ENCODE peak calls at places on chromosomes 3 and 15, in nine cellular contexts. One of them, this sample, is unnamed.

GRCh38 chr3:194086251-194087075 is 49.5 kb upstream of the HES1 start:
- DNase-seq in cardiac fibroblast: no peak
- DNase-seq in epithelial cell of esophagus: no peak
- DNase-seq in Panc1: no peak
- DNase-seq in sigmoid colon: no peak
- DNase-seq in heart right ventricle: no peak
- DNase-seq in colonic mucosa: no peak
- DNase-seq in neural progenitor cell: peak
- DNase-seq in HFF-Myc: no peak
- DNase-seq in this sample: no peak

GRCh38 chr3:84108442-84108971 is 850.3 kb upstream of the CADM2 start:
- DNase-seq in cardiac fibroblast: peak
- DNase-seq in epithelial cell of esophagus: peak
- DNase-seq in Panc1: peak
- DNase-seq in sigmoid colon: no peak
- DNase-seq in heart right ventricle: no peak
- DNase-seq in colonic mucosa: no peak
- DNase-seq in neural progenitor cell: peak
- DNase-seq in HFF-Myc: no peak
- DNase-seq in this sample: no peak

GRCh38 chr3:69143605-69144004 is 21.2 kb upstream of the LMOD3 start:
- DNase-seq in cardiac fibroblast: peak
- DNase-seq in epithelial cell of esophagus: peak
- DNase-seq in Panc1: no peak
- DNase-seq in sigmoid colon: no peak
- DNase-seq in heart right ventricle: no peak
- DNase-seq in colonic mucosa: no peak
- DNase-seq in neural progenitor cell: no peak
- DNase-seq in HFF-Myc: no peak
- DNase-seq in this sample: peak

GRCh38 chr15:33354411-33354810 is 43.6 kb downstream of the RYR3 start:
- DNase-seq in cardiac fibroblast: no peak
- DNase-seq in epithelial cell of esophagus: no peak
- DNase-seq in Panc1: no peak
- DNase-seq in sigmoid colon: no peak
- DNase-seq in heart right ventricle: no peak
- DNase-seq in colonic mucosa: no peak
- DNase-seq in neural progenitor cell: no peak
- DNase-seq in HFF-Myc: no peak
- DNase-seq in this sample: no peak

GRCh38 chr15:28952666-28953491 is 67.1 kb downstream of the APBA2 start:
- DNase-seq in cardiac fibroblast: no peak
- DNase-seq in epithelial cell of esophagus: no peak
- DNase-seq in Panc1: no peak
- DNase-seq in sigmoid colon: peak
- DNase-seq in heart right ventricle: no peak
- DNase-seq in colonic mucosa: no peak
- DNase-seq in neural progenitor cell: no peak
- DNase-seq in HFF-Myc: no peak
- DNase-seq in this sample: no peak

GRCh38 chr3:61381745-61382392 is 130.6 kb upstream of the FHIT start:
- DNase-seq in cardiac fibroblast: peak
- DNase-seq in epithelial cell of esophagus: peak
- DNase-seq in Panc1: no peak
- DNase-seq in sigmoid colon: no peak
- DNase-seq in heart right ventricle: no peak
- DNase-seq in colonic mucosa: no peak
- DNase-seq in neural progenitor cell: peak
- DNase-seq in HFF-Myc: peak
- DNase-seq in this sample: no peak

GRCh38 chr3:146968204-146968651 is 363.1 kb upstream of the PLSCR5 start:
- DNase-seq in cardiac fibroblast: peak
- DNase-seq in epithelial cell of esophagus: peak
- DNase-seq in Panc1: no peak
- DNase-seq in sigmoid colon: no peak
- DNase-seq in heart right ventricle: no peak
- DNase-seq in colonic mucosa: no peak
- DNase-seq in neural progenitor cell: no peak
- DNase-seq in HFF-Myc: peak
- DNase-seq in this sample: peak

GRCh38 chr3:117278424-117279190 is 569.0 kb downstream of the TUSC7 start:
- DNase-seq in cardiac fibroblast: peak
- DNase-seq in epithelial cell of esophagus: peak
- DNase-seq in Panc1: peak
- DNase-seq in sigmoid colon: no peak
- DNase-seq in heart right ventricle: no peak
- DNase-seq in colonic mucosa: peak
- DNase-seq in neural progenitor cell: no peak
- DNase-seq in HFF-Myc: peak
- DNase-seq in this sample: no peak

GRCh38 chr15:96487245-96487644 is 156.7 kb downstream of the NR2F2 start:
- DNase-seq in cardiac fibroblast: no peak
- DNase-seq in epithelial cell of esophagus: no peak
- DNase-seq in Panc1: no peak
- DNase-seq in sigmoid colon: no peak
- DNase-seq in heart right ventricle: no peak
- DNase-seq in colonic mucosa: no peak
- DNase-seq in neural progenitor cell: no peak
- DNase-seq in HFF-Myc: no peak
- DNase-seq in this sample: no peak

GRCh38 chr3:191294291-191294690 is 34.9 kb upstream of the CCDC50 start:
- DNase-seq in cardiac fibroblast: no peak
- DNase-seq in epithelial cell of esophagus: no peak
- DNase-seq in Panc1: no peak
- DNase-seq in sigmoid colon: no peak
- DNase-seq in heart right ventricle: no peak
- DNase-seq in colonic mucosa: no peak
- DNase-seq in neural progenitor cell: no peak
- DNase-seq in HFF-Myc: no peak
- DNase-seq in this sample: no peak

GRCh38 chr15:32716960-32717289 is 879 bp upstream of the GREM1 start:
- DNase-seq in cardiac fibroblast: no peak
- DNase-seq in epithelial cell of esophagus: no peak
- DNase-seq in Panc1: no peak
- DNase-seq in sigmoid colon: no peak
- DNase-seq in heart right ventricle: no peak
- DNase-seq in colonic mucosa: no peak
- DNase-seq in neural progenitor cell: no peak
- DNase-seq in HFF-Myc: no peak
- DNase-seq in this sample: no peak

GRCh38 chr3:55094691-55095090 is 166.8 kb upstream of the LRTM1 start:
- DNase-seq in cardiac fibroblast: no peak
- DNase-seq in epithelial cell of esophagus: no peak
- DNase-seq in Panc1: no peak
- DNase-seq in sigmoid colon: no peak
- DNase-seq in heart right ventricle: no peak
- DNase-seq in colonic mucosa: no peak
- DNase-seq in neural progenitor cell: no peak
- DNase-seq in HFF-Myc: no peak
- DNase-seq in this sample: no peak

GRCh38 chr15:88636039-88636438 is 2.8 kb upstream of the ISG20 start:
- DNase-seq in cardiac fibroblast: no peak
- DNase-seq in epithelial cell of esophagus: peak
- DNase-seq in Panc1: no peak
- DNase-seq in sigmoid colon: no peak
- DNase-seq in heart right ventricle: no peak
- DNase-seq in colonic mucosa: peak
- DNase-seq in neural progenitor cell: no peak
- DNase-seq in HFF-Myc: no peak
- DNase-seq in this sample: no peak

GRCh38 chr15:20106026-20106425 is 435.6 kb downstream of the GOLGA6L6 start:
- DNase-seq in cardiac fibroblast: no peak
- DNase-seq in epithelial cell of esophagus: no peak
- DNase-seq in Panc1: no peak
- DNase-seq in sigmoid colon: peak
- DNase-seq in heart right ventricle: peak
- DNase-seq in colonic mucosa: no peak
- DNase-seq in neural progenitor cell: peak
- DNase-seq in HFF-Myc: no peak
- DNase-seq in this sample: no peak

GRCh38 chr3:15861163-15861562 is 63.4 kb upstream of the ANKRD28 start:
- DNase-seq in cardiac fibroblast: no peak
- DNase-seq in epithelial cell of esophagus: no peak
- DNase-seq in Panc1: no peak
- DNase-seq in sigmoid colon: no peak
- DNase-seq in heart right ventricle: no peak
- DNase-seq in colonic mucosa: no peak
- DNase-seq in neural progenitor cell: no peak
- DNase-seq in HFF-Myc: no peak
- DNase-seq in this sample: no peak

GRCh38 chr3:123696796-123697195 is 111.9 kb upstream of the HACD2 start:
- DNase-seq in cardiac fibroblast: no peak
- DNase-seq in epithelial cell of esophagus: no peak
- DNase-seq in Panc1: no peak
- DNase-seq in sigmoid colon: no peak
- DNase-seq in heart right ventricle: no peak
- DNase-seq in colonic mucosa: no peak
- DNase-seq in neural progenitor cell: no peak
- DNase-seq in HFF-Myc: no peak
- DNase-seq in this sample: no peak

DNA sequence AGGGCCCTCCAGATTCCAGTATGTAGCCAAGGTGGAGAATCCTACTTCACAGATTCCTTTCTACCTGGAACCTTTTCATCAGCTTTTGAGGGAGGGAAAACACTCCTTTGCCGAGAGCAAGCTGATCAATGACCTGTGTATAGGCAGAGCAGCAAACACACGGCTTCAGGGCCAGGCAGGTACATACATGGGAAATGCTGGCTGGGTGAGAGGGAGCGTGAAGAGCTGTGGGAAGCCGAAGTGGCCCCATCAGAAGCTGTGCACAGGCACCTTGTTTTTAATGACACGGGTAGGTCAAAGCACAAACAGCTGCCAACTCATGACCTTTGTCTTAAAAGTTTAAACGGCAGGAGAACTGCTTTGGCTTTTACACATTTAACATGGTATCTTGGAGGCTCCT is 25.3 kb downstream of the STARD5 start:
- DNase-seq in cardiac fibroblast: no peak
- DNase-seq in epithelial cell of esophagus: no peak
- DNase-seq in Panc1: no peak
- DNase-seq in sigmoid colon: no peak
- DNase-seq in heart right ventricle: no peak
- DNase-seq in colonic mucosa: no peak
- DNase-seq in neural progenitor cell: no peak
- DNase-seq in HFF-Myc: no peak
- DNase-seq in this sample: no peak
- H3K4me3 ChIP-seq in cardiac fibroblast: no peak
- H3K4me3 ChIP-seq in epithelial cell of esophagus: no peak
- H3K4me3 ChIP-seq in Panc1: no peak
- H3K4me3 ChIP-seq in sigmoid colon: peak
- H3K4me3 ChIP-seq in heart right ventricle: peak
- H3K4me3 ChIP-seq in colonic mucosa: peak
- H3K4me3 ChIP-seq in neural progenitor cell: no peak
- H3K4me3 ChIP-seq in HFF-Myc: no peak
- H3K4me3 ChIP-seq in this sample: no peak

DNA sequence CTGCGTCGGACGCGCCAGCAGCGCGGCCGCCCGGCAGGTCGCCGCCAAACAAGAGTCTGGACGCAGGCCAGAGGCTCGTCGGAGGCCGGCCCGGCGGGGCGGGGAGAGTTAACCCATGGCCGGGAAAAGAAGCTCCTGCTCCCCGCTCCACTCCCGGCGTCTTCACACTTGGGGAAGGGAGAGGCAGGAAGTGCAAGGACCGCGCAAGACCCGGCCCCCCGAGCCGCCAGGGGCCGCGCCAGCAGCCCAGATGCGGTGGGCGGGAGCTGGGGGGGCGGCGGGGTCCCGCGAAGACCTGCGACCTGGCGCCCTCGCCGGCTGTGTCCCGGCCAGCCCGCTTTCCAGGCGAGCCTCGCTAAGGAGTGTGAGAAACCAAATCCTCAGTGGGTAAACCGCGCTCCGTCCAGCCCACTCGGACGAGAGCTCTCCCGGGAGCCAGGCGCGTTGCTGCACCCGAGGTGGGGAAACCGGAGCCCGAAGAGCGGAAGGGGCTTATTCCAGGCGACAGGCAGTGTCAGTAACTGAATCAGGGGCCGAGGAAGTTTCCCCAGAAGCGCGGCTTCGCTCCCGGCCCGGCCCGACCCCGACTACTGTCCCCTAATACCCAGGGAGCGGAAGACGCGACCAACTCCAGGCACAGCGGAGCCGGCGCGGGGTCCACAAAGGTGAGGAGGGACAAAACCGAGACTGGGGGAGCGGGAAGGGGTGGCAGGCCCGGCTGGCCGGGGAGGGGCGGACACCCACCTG is 714 bp downstream of the ADAMTS7 start:
- DNase-seq in cardiac fibroblast: peak
- DNase-seq in epithelial cell of esophagus: peak
- DNase-seq in Panc1: no peak
- DNase-seq in sigmoid colon: peak
- DNase-seq in heart right ventricle: peak
- DNase-seq in colonic mucosa: peak
- DNase-seq in neural progenitor cell: peak
- DNase-seq in HFF-Myc: no peak
- DNase-seq in this sample: no peak
- TF ChIP-seq CTCF in cardiac fibroblast: no peak
- TF ChIP-seq CTCF in epithelial cell of esophagus: no peak
- TF ChIP-seq CTCF in Panc1: no peak
- TF ChIP-seq CTCF in sigmoid colon: no peak
- TF ChIP-seq CTCF in heart right ventricle: no peak
- TF ChIP-seq CTCF in colonic mucosa: no peak
- TF ChIP-seq CTCF in neural progenitor cell: no peak
- TF ChIP-seq CTCF in HFF-Myc: no peak
- TF ChIP-seq CTCF in this sample: no peak

DNA sequence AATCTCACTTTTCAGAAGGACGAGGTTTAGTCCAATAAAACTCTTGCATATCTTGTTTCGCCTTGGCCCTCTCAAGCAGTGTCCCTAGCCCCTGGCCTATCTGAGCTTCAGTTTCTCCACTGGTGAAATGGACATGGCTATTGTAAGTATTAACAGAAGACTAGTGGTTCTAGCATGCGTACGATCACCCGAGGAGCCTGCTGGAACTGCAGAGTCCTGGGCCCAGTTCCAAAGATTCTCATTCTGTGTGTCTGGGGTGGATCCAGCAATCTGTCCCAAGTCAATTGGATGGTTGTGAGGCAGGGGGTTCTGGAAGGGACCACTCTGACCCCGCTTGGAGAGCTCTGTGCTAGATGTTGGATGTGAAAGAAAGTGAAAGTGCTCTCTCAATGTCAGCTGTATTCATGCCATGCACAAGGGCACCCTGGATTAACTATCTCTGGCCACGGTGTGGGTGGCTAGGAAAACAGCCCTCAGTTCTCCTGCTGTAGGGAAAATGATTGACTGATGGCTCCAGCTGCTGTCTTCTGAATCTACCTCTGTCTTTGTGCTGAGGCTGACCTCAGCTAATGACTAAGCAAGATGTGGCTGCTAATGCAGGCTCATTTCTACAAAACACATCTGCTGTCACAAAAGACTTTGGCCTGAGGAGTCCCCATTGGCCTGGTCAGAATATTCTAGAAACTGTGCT is 1.9 kb upstream of the PLA1A start:
- DNase-seq in cardiac fibroblast: peak
- DNase-seq in epithelial cell of esophagus: peak
- DNase-seq in Panc1: no peak
- DNase-seq in sigmoid colon: no peak
- DNase-seq in heart right ventricle: no peak
- DNase-seq in colonic mucosa: no peak
- DNase-seq in neural progenitor cell: no peak
- DNase-seq in HFF-Myc: no peak
- DNase-seq in this sample: no peak
- H3K4me3 ChIP-seq in cardiac fibroblast: peak
- H3K4me3 ChIP-seq in epithelial cell of esophagus: no peak
- H3K4me3 ChIP-seq in Panc1: no peak
- H3K4me3 ChIP-seq in sigmoid colon: peak
- H3K4me3 ChIP-seq in heart right ventricle: peak
- H3K4me3 ChIP-seq in colonic mucosa: no peak
- H3K4me3 ChIP-seq in neural progenitor cell: no peak
- H3K4me3 ChIP-seq in HFF-Myc: no peak
- H3K4me3 ChIP-seq in this sample: no peak

GRCh38 chr3:74067296-74067695 is 442.6 kb upstream of the PDZRN3 start:
- DNase-seq in cardiac fibroblast: peak
- DNase-seq in epithelial cell of esophagus: peak
- DNase-seq in Panc1: no peak
- DNase-seq in sigmoid colon: no peak
- DNase-seq in heart right ventricle: no peak
- DNase-seq in colonic mucosa: no peak
- DNase-seq in neural progenitor cell: peak
- DNase-seq in HFF-Myc: no peak
- DNase-seq in this sample: peak
- TF ChIP-seq CTCF in cardiac fibroblast: no peak
- TF ChIP-seq CTCF in epithelial cell of esophagus: no peak
- TF ChIP-seq CTCF in Panc1: no peak
- TF ChIP-seq CTCF in sigmoid colon: no peak
- TF ChIP-seq CTCF in heart right ventricle: no peak
- TF ChIP-seq CTCF in colonic mucosa: no peak
- TF ChIP-seq CTCF in neural progenitor cell: peak
- TF ChIP-seq CTCF in HFF-Myc: no peak
- TF ChIP-seq CTCF in this sample: peak

This sample was measured in AG09309.